ENCODE peak calls at places on chromosomes 2 and 18, in seven cellular contexts. E is B cell; F is brain microvascular endothelial cell; W is activated CD4-positive, CD25-positive, alpha-beta regulatory T cell; Q is left ventricle myocardium superior; T is astrocyte of the spinal cord; H is MCF 10A. U is an unnamed sample.

GRCh38 chr2:218259099-218259921 is 1.5 kb upstream of the GPBAR1 start:
- DNase-seq in E (no peak), F (peak), W (no peak), Q (peak), T (peak), H (no peak), U (no peak)

GRCh38 chr18:25587545-25587944 is 235.6 kb upstream of the ZNF521 start:
- DNase-seq in E (no peak), F (no peak), W (no peak), Q (no peak), T (no peak), H (no peak), U (no peak)

GRCh38 chr18:74652392-74652988 is 54.8 kb downstream of the ZNF407 start:
- DNase-seq in E (no peak), F (peak), W (no peak), Q (no peak), T (peak), H (peak), U (peak)

GRCh38 chr18:55557211-55557610 is 30.8 kb downstream of the TCF4 start:
- DNase-seq in E (no peak), F (no peak), W (no peak), Q (no peak), T (no peak), H (no peak), U (no peak)

GRCh38 chr2:223041527-223042109 is 10.4 kb upstream of the KCNE4 start:
- DNase-seq in E (no peak), F (peak), W (no peak), Q (peak), T (peak), H (peak), U (no peak)

GRCh38 chr2:144151877-144152276 is 368.0 kb downstream of the ZEB2 start:
- DNase-seq in E (no peak), F (no peak), W (no peak), Q (no peak), T (no peak), H (no peak), U (no peak)

GRCh38 chr18:6396276-6396675 is 18.4 kb downstream of the L3MBTL4 start:
- DNase-seq in E (no peak), F (no peak), W (no peak), Q (no peak), T (no peak), H (no peak), U (no peak)

GRCh38 chr2:113863166-113863565 is 26.7 kb upstream of the ACTR3 start:
- DNase-seq in E (peak), F (no peak), W (no peak), Q (no peak), T (no peak), H (no peak), U (no peak)

GRCh38 chr2:223027442-223027841 is 24.5 kb upstream of the KCNE4 start:
- DNase-seq in E (no peak), F (peak), W (no peak), Q (no peak), T (peak), H (peak), U (no peak)

GRCh38 chr2:64455545-64455944 is 1.6 kb downstream of the LGALSL start:
- DNase-seq in E (no peak), F (no peak), W (no peak), Q (no peak), T (no peak), H (peak), U (no peak)

GRCh38 chr2:44918095-44918775 is 23.3 kb upstream of the SIX3 start:
- DNase-seq in E (no peak), F (no peak), W (no peak), Q (no peak), T (no peak), H (peak), U (no peak)

GRCh38 chr18:3104190-3105054 is 91.5 kb upstream of the LPIN2 start:
- DNase-seq in E (no peak), F (no peak), W (no peak), Q (no peak), T (peak), H (peak), U (no peak)

GRCh38 chr2:172090044-172090946 is 5.0 kb downstream of the DLX1 start:
- DNase-seq in E (peak), F (no peak), W (no peak), Q (no peak), T (no peak), H (no peak), U (no peak)

GRCh38 chr2:11692966-11693521 is 23.0 kb upstream of the NTSR2 start:
- DNase-seq in E (peak), F (peak), W (peak), Q (peak), T (peak), H (peak), U (peak)

GRCh38 chr2:238143239-238143951 is 4.9 kb downstream of the KLHL30 start:
- DNase-seq in E (no peak), F (no peak), W (no peak), Q (peak), T (peak), H (peak), U (no peak)

GRCh38 chr2:130390460-130391057 is 34.7 kb downstream of the PTPN18 start:
- DNase-seq in E (no peak), F (no peak), W (no peak), Q (peak), T (no peak), H (no peak), U (no peak)

GRCh38 chr2:148616696-148617095 is 27.9 kb upstream of the EPC2 start:
- DNase-seq in E (no peak), F (no peak), W (no peak), Q (no peak), T (no peak), H (no peak), U (no peak)

GRCh38 chr2:129483366-129483765 is 496.1 kb upstream of the RAB6C start:
- DNase-seq in E (no peak), F (no peak), W (no peak), Q (no peak), T (no peak), H (no peak), U (no peak)

GRCh38 chr2:37802106-37802791 is 122.8 kb upstream of the RMDN2 start:
- DNase-seq in E (no peak), F (no peak), W (no peak), Q (no peak), T (no peak), H (peak), U (no peak)

GRCh38 chr2:191303349-191304005 is 58.3 kb downstream of the MYO1B start:
- DNase-seq in E (no peak), F (no peak), W (no peak), Q (no peak), T (no peak), H (no peak), U (no peak)

GRCh38 chr2:72669121-72669520 is 156.7 kb downstream of the EXOC6B start:
- DNase-seq in E (no peak), F (peak), W (no peak), Q (no peak), T (peak), H (peak), U (no peak)

GRCh38 chr18:75525331-75525730 is 97.8 kb upstream of the SMIM21 start:
- DNase-seq in E (no peak), F (no peak), W (no peak), Q (no peak), T (no peak), H (no peak), U (no peak)

GRCh38 chr2:170503971-170504819 is 210.9 kb upstream of the SP5 start:
- DNase-seq in E (no peak), F (no peak), W (no peak), Q (no peak), T (no peak), H (no peak), U (no peak)

U was measured in MM.1S.